ENCODE peak calls at places on chromosomes 1 and 21, in seven cellular contexts. E is CD4-positive, alpha-beta memory T cell; W is mucosa of descending colon; B is CD8-positive, alpha-beta T cell; G is T-helper 2 cell; Y is head of caudate nucleus; U is stimulated activated CD4-positive, alpha-beta T cell treated with anti-CD3 and anti-CD28 coated beads, Interleukin-4, amount 100 ng/mL, for 24 hours. F is an unnamed sample.

GRCh38 chr1:22712502-22713271 is 2.0 kb downstream of the EPHB2 start:
- DNase-seq in E (no peak), W (peak; percentile 48), B (no peak), G (no peak), Y (no peak), U (peak; percentile 61), F (no peak)

GRCh38 chr1:165645654-165646366 is 14.8 kb downstream of the MGST3 start:
- DNase-seq in E (peak; percentile 56), W (peak; percentile 89), B (peak; percentile 40), G (no peak), Y (no peak), U (peak; percentile 12), F (no peak)

GRCh38 chr1:22557341-22557950 is 5.8 kb upstream of the EPHA8 start:
- DNase-seq in E (no peak), W (no peak), B (no peak), G (no peak), Y (no peak), U (no peak), F (no peak)

GRCh38 chr21:19850157-19850556 is 1148.1 kb upstream of the NCAM2 start:
- DNase-seq in E (no peak), W (no peak), B (no peak), G (no peak), Y (no peak), U (no peak), F (no peak)

GRCh38 chr1:117565745-117566455 is 39.9 kb upstream of the TENT5C start:
- DNase-seq in E (no peak), W (no peak), B (no peak), G (no peak), Y (no peak), U (no peak), F (no peak)

GRCh38 chr1:154975409-154976205 is 1.1 kb downstream of the CKS1B start:
- DNase-seq in E (peak; percentile 51), W (peak; percentile 82), B (peak; percentile 54), G (no peak), Y (peak; percentile 62), U (peak; percentile 63), F (peak; percentile 32)

GRCh38 chr1:66302810-66303209 is 231.1 kb upstream of the SGIP1 start:
- DNase-seq in E (peak; percentile 45), W (no peak), B (no peak), G (no peak), Y (no peak), U (no peak), F (no peak)

GRCh38 chr1:110541996-110542395 is 23.0 kb upstream of the KCNA10 start:
- DNase-seq in E (no peak), W (no peak), B (no peak), G (no peak), Y (no peak), U (no peak), F (no peak)

GRCh38 chr1:166166701-166167394 is at the start of gene FAM78B:
- DNase-seq in E (peak; percentile 53), W (peak; percentile 85), B (peak; percentile 45), G (peak; percentile 19), Y (peak; percentile 77), U (peak; percentile 60), F (peak; percentile 6)

GRCh38 chr1:78587213-78587612 is 33.0 kb upstream of the IFI44L start:
- DNase-seq in E (no peak), W (no peak), B (no peak), G (no peak), Y (no peak), U (no peak), F (no peak)

GRCh38 chr1:160542303-160542945 is 19.4 kb upstream of the SLAMF6 start:
- DNase-seq in E (no peak), W (no peak), B (no peak), G (no peak), Y (no peak), U (no peak), F (no peak)

GRCh38 chr1:232388363-232388762 is 241.6 kb downstream of the SIPA1L2 start:
- DNase-seq in E (no peak), W (no peak), B (no peak), G (no peak), Y (no peak), U (no peak), F (no peak)

GRCh38 chr21:31218830-31219608 is 125.0 kb downstream of the TIAM1 start:
- DNase-seq in E (no peak), W (peak; percentile 63), B (no peak), G (no peak), Y (peak; percentile 38), U (no peak), F (no peak)